ENCODE peak calls at places on chromosome 6, in eight cellular contexts. V is astrocyte of the spinal cord; K is stomach; Y is hypothalamus; U is CD8-positive, alpha-beta memory T cell; G is activated CD4-positive, CD25-positive, alpha-beta regulatory T cell; N is breast epithelium; S is aorta. C is an unnamed sample.

GRCh38 chr6:11497881-11498280 is 39.7 kb upstream of the TMEM170B start:
- DNase-seq in V (no peak), K (no peak), Y (no peak), U (no peak), G (no peak), N (no peak), S (no peak), C (no peak)

GRCh38 chr6:73452107-73452461 is at the start of gene CGAS:
- DNase-seq in V (peak; percentile 49), K (peak; percentile 74), Y (peak; percentile 57), U (peak; percentile 68), G (peak; percentile 50), N (peak; percentile 27), S (peak; percentile 92), C (peak; percentile 39)

GRCh38 chr6:125809771-125810315 is 19.1 kb downstream of the NCOA7 start:
- DNase-seq in V (no peak), K (no peak), Y (no peak), U (no peak), G (no peak), N (no peak), S (no peak), C (no peak)

GRCh38 chr6:137269803-137270202 is 50.6 kb upstream of the IFNGR1 start:
- DNase-seq in V (no peak), K (no peak), Y (no peak), U (no peak), G (no peak), N (no peak), S (no peak), C (no peak)

GRCh38 chr6:105898286-105898685 is 187.8 kb upstream of the PRDM1 start:
- DNase-seq in V (peak; percentile 62), K (no peak), Y (no peak), U (no peak), G (no peak), N (no peak), S (no peak), C (no peak)

GRCh38 chr6:36594816-36595167 is 630 bp downstream of the SRSF3 start:
- DNase-seq in V (no peak), K (no peak), Y (no peak), U (no peak), G (no peak), N (no peak), S (no peak), C (no peak)

GRCh38 chr6:139080255-139080920 is 51.8 kb downstream of the ABRACL start:
- DNase-seq in V (peak; percentile 22), K (no peak), Y (no peak), U (no peak), G (no peak), N (no peak), S (no peak), C (peak; percentile 1)

GRCh38 chr6:124480021-124480430 is 482.2 kb upstream of the RNF217 start:
- DNase-seq in V (peak; percentile 52), K (no peak), Y (no peak), U (no peak), G (no peak), N (no peak), S (no peak), C (no peak)

GRCh38 chr6:130020892-130021483 is 2.6 kb downstream of the L3MBTL3 start:
- DNase-seq in V (peak; percentile 91), K (peak; percentile 79), Y (peak; percentile 71), U (peak; percentile 51), G (peak; percentile 58), N (peak; percentile 76), S (peak; percentile 83), C (peak; percentile 71)

GRCh38 chr6:6918216-6918983 is 189.4 kb upstream of the RREB1 start:
- DNase-seq in V (peak; percentile 54), K (no peak), Y (no peak), U (no peak), G (no peak), N (no peak), S (no peak), C (no peak)

GRCh38 chr6:163872335-163872734 is 457.8 kb downstream of the QKI start:
- DNase-seq in V (peak; percentile 70), K (no peak), Y (no peak), U (no peak), G (no peak), N (no peak), S (no peak), C (no peak)

C was measured in HS-27A.